ENCODE peak calls at places on chromosomes 13 and 19, in four cellular contexts. M is RCC 7860; T is naive thymus-derived CD8-positive, alpha-beta T cell; D is AG20443. H is an unnamed sample.

GRCh38 chr13:40503966-40504591 is 162.4 kb downstream of the FOXO1 start:
- DNase-seq in M (peak; percentile 98), T (no peak), D (peak; percentile 70), H (peak; percentile 8)

GRCh38 chr13:94722596-94722995 is 10.3 kb upstream of the SOX21 start:
- DNase-seq in M (no peak), T (no peak), D (no peak), H (no peak)

GRCh38 chr19:9958451-9958850 is 22.1 kb upstream of the OLFM2 start:
- DNase-seq in M (no peak), T (no peak), D (peak; percentile 89), H (no peak)

GRCh38 chr19:36081385-36081784 is 26.7 kb downstream of the WDR62 start:
- DNase-seq in M (no peak), T (no peak), D (no peak), H (no peak)

GRCh38 chr13:33520480-33520839 is 234.9 kb upstream of the STARD13 start:
- DNase-seq in M (no peak), T (no peak), D (no peak), H (no peak)

GRCh38 chr13:70732611-70733010 is 624.4 kb upstream of the KLHL1 start:
- DNase-seq in M (no peak), T (no peak), D (no peak), H (no peak)

GRCh38 chr13:103883698-103884097 is 817.5 kb upstream of the SLC10A2 start:
- DNase-seq in M (no peak), T (no peak), D (peak; percentile 7), H (peak; percentile 26)

GRCh38 chr13:100887729-100888151 is 213.1 kb upstream of the TMTC4 start:
- DNase-seq in M (peak; percentile 70), T (no peak), D (peak; percentile 78), H (no peak)

GRCh38 chr19:5142725-5143097 is 173.8 kb downstream of the KDM4B start:
- DNase-seq in M (no peak), T (no peak), D (no peak), H (no peak)

GRCh38 chr19:39502640-39503417 is 4.1 kb downstream of the DLL3 start:
- DNase-seq in M (no peak), T (peak; percentile 67), D (peak; percentile 95), H (peak; percentile 89)

H was measured in left kidney.